ENCODE peak calls at places on chromosome 7, in seven cellular contexts. Y is GM20000, V is substantia nigra, F is AG20443, J is NCI-H2081 treated with DMSO at 0.1 percent for 48 hours, G is NCI-H1092 treated with DMSO at 0.1 percent for 48 hours, H is NCI-H345. O is an unnamed sample.
A peak's percentile ranks its signal among the peaks of the same experiment; 100 is the strongest.

GRCh38 chr7:70805360-70805759 is 326.6 kb upstream of the GALNT17 start:
- DNase-seq in J (no peak), F (no peak), V (no peak), Y (no peak), H (no peak), G (no peak), O (no peak)

GRCh38 chr7:49774459-49775064 is 1.1 kb downstream of the VWC2 start:
- DNase-seq in J (no peak), Y (peak; percentile 54), V (no peak), F (no peak), H (peak; percentile 22), G (no peak), O (no peak)

GRCh38 chr7:96973986-96974385 is 31.4 kb upstream of the DLX6 start:
- DNase-seq in J (no peak), F (peak; percentile 52), G (no peak), V (no peak), Y (no peak), H (no peak), O (no peak)

GRCh38 chr7:50349399-50349798 is 44.9 kb downstream of the IKZF1 start:
- DNase-seq in V (no peak), H (no peak), G (no peak), J (no peak), F (no peak), Y (no peak), O (no peak)

GRCh38 chr7:28200598-28200997 is 20.0 kb upstream of the JAZF1 start:
- DNase-seq in G (no peak), F (no peak), V (no peak), H (no peak), J (no peak), Y (no peak), O (no peak)

GRCh38 chr7:74476546-74477095 is 22.9 kb downstream of the GTF2IRD1 start:
- DNase-seq in G (no peak), Y (no peak), H (no peak), V (no peak), J (no peak), F (no peak), O (no peak)

GRCh38 chr7:6160191-6160623 is 112.2 kb downstream of the CYTH3 start:
- DNase-seq in V (no peak), J (no peak), Y (no peak), H (no peak), G (no peak), F (peak; percentile 95), O (no peak)

GRCh38 chr7:139776486-139777303 is 1.1 kb downstream of the HIPK2 start:
- DNase-seq in V (no peak), G (peak; percentile 77), Y (peak; percentile 62), H (peak; percentile 50), F (peak; percentile 47), J (no peak), O (no peak)

GRCh38 chr7:137890449-137890916 is 43.7 kb upstream of the DGKI start:
- DNase-seq in H (no peak), F (no peak), J (no peak), V (no peak), G (no peak), Y (no peak), O (no peak)

GRCh38 chr7:80277434-80278427 is 143.1 kb downstream of the GNAI1 start:
- DNase-seq in H (no peak), V (no peak), Y (no peak), F (peak; percentile 21), G (no peak), J (no peak), O (no peak)

GRCh38 chr7:26083113-26083512 is 68.9 kb upstream of the NFE2L3 start:
- DNase-seq in J (no peak), F (no peak), Y (no peak), H (no peak), V (no peak), G (no peak), O (no peak)

GRCh38 chr7:146090023-146090645 is 26.5 kb upstream of the CNTNAP2 start:
- DNase-seq in H (peak; percentile 62), G (peak; percentile 75), F (no peak), Y (peak; percentile 34), J (peak; percentile 44), V (no peak), O (peak; percentile 47)

GRCh38 chr7:84055904-84056615 is 138.5 kb downstream of the SEMA3A start:
- DNase-seq in Y (no peak), G (no peak), J (no peak), V (no peak), H (no peak), F (peak; percentile 9), O (no peak)

GRCh38 chr7:14697684-14698083 is 204.9 kb downstream of the DGKB start:
- DNase-seq in V (no peak), J (no peak), F (no peak), Y (no peak), H (no peak), G (no peak), O (no peak)

GRCh38 chr7:29116801-29117200 is 29.5 kb downstream of the CPVL start:
- DNase-seq in F (no peak), G (no peak), V (no peak), Y (no peak), J (no peak), H (no peak), O (no peak)

O was measured in NCI-H1436 treated with DMSO at 0.1 percent for 48 hours.